ENCODE peak calls at places on chromosomes 16 and 17, in four cellular contexts. N, X, Y and Z are unnamed samples.

GRCh38 chr17:83057793-83058477 is 21.5 kb upstream of the METRNL start:
- DNase-seq in N (no peak), X (no peak), Y (no peak), Z (no peak)

GRCh38 chr16:53680756-53681155 is 22.9 kb downstream of the RPGRIP1L start:
- DNase-seq in X (no peak), N (no peak), Y (no peak), Z (peak)

GRCh38 chr17:20706752-20707372 is 127.3 kb downstream of the CDRT15L2 start:
- DNase-seq in X (no peak), N (no peak), Y (no peak), Z (no peak)

GRCh38 chr17:69762766-69763165 is 312.3 kb upstream of the KCNJ16 start:
- DNase-seq in N (no peak), Y (no peak), X (no peak), Z (no peak)

GRCh38 chr17:61662771-61663170 is 71.8 kb upstream of the NACA2 start:
- DNase-seq in Y (no peak), X (no peak), N (no peak), Z (peak)

GRCh38 chr16:46900464-46901235 is 16.5 kb downstream of the GPT2 start:
- DNase-seq in N (no peak), Y (no peak), X (no peak), Z (no peak)

GRCh38 chr17:8192070-8192815 is 2.3 kb upstream of the BORCS6 start:
- DNase-seq in Y (peak), N (peak), X (peak), Z (peak)

GRCh38 chr17:63132509-63132911 is 166.5 kb downstream of the TANC2 start:
- DNase-seq in X (no peak), N (no peak), Y (no peak), Z (no peak)

GRCh38 chr17:16419929-16420271 is 4.5 kb downstream of the TRPV2 start:
- DNase-seq in X (no peak), N (no peak), Y (no peak), Z (peak)

GRCh38 chr16:74092336-74092735 is 204.3 kb upstream of the PSMD7 start:
- DNase-seq in Y (no peak), X (no peak), N (no peak), Z (no peak)

GRCh38 chr16:58218786-58219185 is 20.9 kb upstream of the CSNK2A2 start:
- DNase-seq in Y (no peak), X (no peak), N (no peak), Z (no peak)

GRCh38 chr17:2691965-2692780 is 19.4 kb downstream of the CLUH start:
- DNase-seq in Y (peak), X (no peak), N (no peak), Z (no peak)

GRCh38 chr17:29032798-29033197 is 10.1 kb upstream of the PIPOX start:
- DNase-seq in X (no peak), N (no peak), Y (no peak), Z (no peak)

GRCh38 chr17:73643012-73643845 is 1.0 kb downstream of the SDK2 start:
- DNase-seq in X (no peak), Y (no peak), N (peak), Z (no peak)

GRCh38 chr17:62653831-62654829 is 26.7 kb downstream of the MRC2 start:
- DNase-seq in X (no peak), Y (peak), N (no peak), Z (peak)

GRCh38 chr17:19327039-19327776 is 35.3 kb downstream of the B9D1 start:
- DNase-seq in Y (no peak), N (peak), X (no peak), Z (peak)

GRCh38 chr17:72567774-72568173 is 447.0 kb downstream of the SOX9 start:
- DNase-seq in N (no peak), X (no peak), Y (no peak), Z (no peak)

GRCh38 chr17:37737971-37738370 is 6.9 kb downstream of the HNF1B start:
- DNase-seq in X (no peak), N (no peak), Y (no peak), Z (peak)

GRCh38 chr16:4407543-4408322 is 8.7 kb downstream of the CORO7 start:
- DNase-seq in N (no peak), X (no peak), Y (no peak), Z (peak)

GRCh38 chr16:59913666-59914065 is 1179.5 kb upstream of the GOT2 start:
- DNase-seq in X (no peak), Y (no peak), N (no peak), Z (no peak)

GRCh38 chr17:6019959-6020358 is 50.2 kb upstream of the WSCD1 start:
- DNase-seq in N (no peak), Y (no peak), X (no peak), Z (no peak)

GRCh38 chr16:982152-983043 is 828 bp downstream of the SOX8 start:
- DNase-seq in Y (no peak), X (no peak), N (peak), Z (no peak)

GRCh38 chr17:48310748-48311213 is 119.2 kb downstream of the SKAP1 start:
- DNase-seq in Y (peak), X (no peak), N (no peak), Z (no peak)

GRCh38 chr17:27651411-27652345 is 20.7 kb downstream of the LGALS9 start:
- DNase-seq in X (peak), N (peak), Y (no peak), Z (peak)

GRCh38 chr17:76384222-76384986 is at the start of gene SPHK1:
- DNase-seq in N (peak), X (peak), Y (peak), Z (peak)

DNA sequence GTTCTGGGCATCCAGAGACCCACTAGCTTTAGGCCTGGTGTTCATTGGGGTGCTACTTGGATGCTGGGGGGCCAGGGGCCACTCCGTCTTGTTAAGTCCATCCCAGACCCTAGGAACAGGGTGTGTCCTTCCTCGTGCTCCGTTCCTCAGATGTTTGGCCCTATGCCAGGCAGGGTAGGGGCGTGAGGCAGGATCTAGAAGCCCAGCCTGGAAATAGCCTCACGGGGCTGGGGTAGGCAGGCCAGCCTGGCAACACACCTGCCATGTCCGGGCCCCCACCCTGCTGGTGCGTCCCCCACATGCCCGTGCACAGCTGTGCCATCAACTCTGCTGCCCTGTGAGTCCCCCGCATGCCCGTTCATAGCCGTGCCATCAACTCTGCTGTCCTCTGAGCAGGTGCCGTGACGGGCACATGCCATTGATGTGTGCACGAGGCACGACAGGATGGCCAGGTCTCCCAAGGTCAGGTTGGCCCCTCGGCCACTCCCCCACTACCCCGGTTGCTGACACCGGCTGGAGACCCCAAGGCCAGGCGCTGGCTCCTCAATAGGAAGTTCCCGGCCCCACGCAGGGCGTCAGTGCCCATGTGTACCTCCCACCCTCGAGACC is 36.8 kb downstream of the GINS2 start:
- DNase-seq in N (peak), Y (no peak), X (no peak), Z (no peak)
- TF ChIP-seq MAZ in N (no peak), Y (no peak), X (no peak), Z (no peak)

GRCh38 chr16:48607056-48607825 is 2.7 kb downstream of the N4BP1 start:
- DNase-seq in X (no peak), N (peak), Y (no peak), Z (peak)
- TF ChIP-seq MAZ in X (no peak), N (no peak), Y (no peak), Z (peak)

GRCh38 chr16:12290868-12291267 is 314.3 kb downstream of the SNX29 start:
- DNase-seq in N (no peak), X (no peak), Y (no peak), Z (no peak)

GRCh38 chr16:12293913-12294312 is 317.4 kb downstream of the SNX29 start:
- DNase-seq in X (no peak), N (no peak), Y (no peak), Z (no peak)

GRCh38 chr16:12291989-12292759 is 315.6 kb downstream of the SNX29 start:
- DNase-seq in X (no peak), Y (no peak), N (no peak), Z (no peak)

GRCh38 chr16:12294471-12294870 is 317.9 kb downstream of the SNX29 start:
- DNase-seq in N (no peak), Y (no peak), X (no peak), Z (no peak)

DNA sequence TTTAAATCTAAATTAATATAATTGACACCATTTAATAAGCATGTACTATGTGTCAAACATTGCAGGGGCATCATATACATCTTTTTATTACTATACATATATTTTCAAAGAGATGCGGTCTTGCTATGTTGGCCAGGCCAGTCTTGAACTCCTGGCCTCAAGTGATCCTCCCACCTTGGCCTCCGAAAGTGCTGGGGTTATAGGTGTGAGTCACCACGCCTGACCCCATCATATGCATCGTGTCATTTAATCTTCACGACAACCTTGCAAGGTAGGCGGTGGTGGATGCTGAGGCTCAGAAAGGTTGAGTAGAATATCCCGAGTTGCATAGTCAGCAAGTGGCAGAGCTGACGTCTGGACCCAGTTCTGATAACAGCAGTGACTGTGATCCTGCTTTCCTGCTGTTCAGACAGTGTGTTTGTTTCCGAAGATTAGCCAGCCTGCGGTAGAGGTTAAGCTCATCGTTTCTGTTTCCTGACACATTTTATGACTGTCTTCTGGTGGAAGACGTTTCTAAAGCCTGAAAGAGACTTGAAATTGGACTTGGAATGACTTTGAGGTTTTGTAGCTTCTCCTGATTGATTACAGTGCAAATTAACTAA is 316.6 kb downstream of the SNX29 start:
- DNase-seq in Y (peak), N (no peak), X (no peak), Z (peak)
- TF ChIP-seq MAZ in Y (no peak), N (no peak), X (no peak), Z (no peak)

GRCh38 chr16:31700200-31700529 is 172.5 kb downstream of the AHSP start:
- DNase-seq in N (no peak), X (no peak), Y (peak), Z (no peak)
- TF ChIP-seq MAZ in N (no peak), X (peak), Y (no peak), Z (no peak)

GRCh38 chr16:10964891-10965326 is 20.5 kb downstream of the CLEC16A start:
- DNase-seq in Y (no peak), N (no peak), X (no peak), Z (no peak)

GRCh38 chr16:10966129-10966528 is 21.8 kb downstream of the CLEC16A start:
- DNase-seq in Y (no peak), X (no peak), N (no peak), Z (no peak)

GRCh38 chr16:10967981-10968380 is 23.6 kb downstream of the CLEC16A start:
- DNase-seq in N (no peak), Y (no peak), X (no peak), Z (no peak)

GRCh38 chr16:10964039-10964890 is 19.9 kb downstream of the CLEC16A start:
- DNase-seq in X (peak), N (peak), Y (peak), Z (peak)

GRCh38 chr16:10965440-10966039 is 21.2 kb downstream of the CLEC16A start:
- DNase-seq in X (no peak), Y (no peak), N (no peak), Z (no peak)
- TF ChIP-seq MAZ in X (no peak), Y (no peak), N (no peak), Z (no peak)

GRCh38 chr17:39196191-39196819 is 1.2 kb downstream of the CACNB1 start:
- DNase-seq in X (no peak), Y (no peak), N (no peak), Z (no peak)
- TF ChIP-seq MAZ in X (no peak), Y (no peak), N (no peak), Z (no peak)

GRCh38 chr16:15894571-15895358 is 6.4 kb upstream of the CEP20 start:
- DNase-seq in Y (no peak), X (no peak), N (no peak), Z (no peak)
- TF ChIP-seq MAZ in Y (no peak), X (no peak), N (no peak), Z (no peak)